ENCODE peak calls at places on chromosome 11, in six cellular contexts. U, O, J, C, Y and H are unnamed samples.

GRCh38 chr11:77411238-77411637 is 62.7 kb downstream of the PAK1 start:
- DNase-seq in U (no peak), O (peak), J (peak), C (peak), Y (peak), H (no peak)

GRCh38 chr11:103587951-103588788 is 448.3 kb upstream of the DDI1 start:
- DNase-seq in U (no peak), O (no peak), J (no peak), C (no peak), Y (no peak), H (no peak)

GRCh38 chr11:34655335-34656008 is 34.6 kb downstream of the EHF start:
- DNase-seq in U (no peak), O (no peak), J (peak), C (no peak), Y (no peak), H (no peak)

GRCh38 chr11:73818838-73819237 is 31.2 kb downstream of the MRPL48 start:
- DNase-seq in U (no peak), O (no peak), J (peak), C (no peak), Y (no peak), H (no peak)

GRCh38 chr11:47415949-47416472 is 7.6 kb downstream of the SLC39A13 start:
- DNase-seq in U (peak), O (peak), J (peak), C (peak), Y (peak), H (no peak)

GRCh38 chr11:26753738-26754504 is 32.1 kb upstream of the SLC5A12 start:
- DNase-seq in U (peak), O (peak), J (peak), C (no peak), Y (peak), H (no peak)

GRCh38 chr11:72758304-72758689 is 6.1 kb upstream of the ARAP1 start:
- DNase-seq in U (no peak), O (no peak), J (peak), C (no peak), Y (no peak), H (no peak)

GRCh38 chr11:101553891-101554292 is 29.9 kb downstream of the TRPC6 start:
- DNase-seq in U (no peak), O (no peak), J (peak), C (no peak), Y (no peak), H (no peak)

GRCh38 chr11:108933630-108934029 is 268.8 kb downstream of the DDX10 start:
- DNase-seq in U (peak), O (no peak), J (peak), C (no peak), Y (no peak), H (no peak)

GRCh38 chr11:67484847-67485311 is 2.1 kb downstream of the AIP start:
- DNase-seq in U (no peak), O (no peak), J (no peak), C (no peak), Y (no peak), H (no peak)

GRCh38 chr11:110935018-110935640 is 222.9 kb upstream of the ARHGAP20 start:
- DNase-seq in U (no peak), O (no peak), J (no peak), C (no peak), Y (no peak), H (no peak)

GRCh38 chr11:27770576-27770975 is 70.3 kb upstream of the BDNF start:
- DNase-seq in U (no peak), O (no peak), J (no peak), C (no peak), Y (no peak), H (no peak)

GRCh38 chr11:30991376-30991775 is 378.2 kb downstream of the DCDC1 start:
- DNase-seq in U (no peak), O (no peak), J (no peak), C (no peak), Y (no peak), H (no peak)

GRCh38 chr11:72579816-72580647 is 94.2 kb downstream of the PDE2A start:
- DNase-seq in U (no peak), O (peak), J (no peak), C (no peak), Y (no peak), H (peak)

GRCh38 chr11:134781335-134781970 is 369.4 kb upstream of the B3GAT1 start:
- DNase-seq in U (no peak), O (no peak), J (no peak), C (no peak), Y (no peak), H (no peak)

GRCh38 chr11:97979741-97980140 is 1041.0 kb upstream of the CNTN5 start:
- DNase-seq in U (no peak), O (no peak), J (no peak), C (no peak), Y (no peak), H (no peak)

GRCh38 chr11:433641-434040 is 8.2 kb downstream of the ANO9 start:
- DNase-seq in U (no peak), O (peak), J (no peak), C (peak), Y (peak), H (no peak)

GRCh38 chr11:75311858-75312288 is 39.6 kb downstream of the ARRB1 start:
- DNase-seq in U (no peak), O (peak), J (peak), C (peak), Y (peak), H (peak)

GRCh38 chr11:27991731-27992130 is 116.2 kb downstream of the KIF18A start:
- DNase-seq in U (no peak), O (no peak), J (peak), C (no peak), Y (no peak), H (no peak)

GRCh38 chr11:28606930-28607329 is 498.7 kb downstream of the METTL15 start:
- DNase-seq in U (no peak), O (no peak), J (peak), C (no peak), Y (no peak), H (no peak)

GRCh38 chr11:101706541-101706940 is 122.7 kb upstream of the TRPC6 start:
- DNase-seq in U (no peak), O (no peak), J (peak), C (no peak), Y (no peak), H (no peak)

GRCh38 chr11:13465909-13466371 is 2.9 kb upstream of the BTBD10 start:
- DNase-seq in U (peak), O (no peak), J (peak), C (no peak), Y (no peak), H (no peak)

GRCh38 chr11:29005401-29005980 is 897.3 kb downstream of the METTL15 start:
- DNase-seq in U (no peak), O (no peak), J (no peak), C (no peak), Y (no peak), H (no peak)

GRCh38 chr11:86374586-86374985 is at the start of gene CCDC81:
- DNase-seq in U (no peak), O (no peak), J (no peak), C (peak), Y (no peak), H (no peak)

GRCh38 chr11:110921742-110922200 is 209.5 kb upstream of the ARHGAP20 start:
- DNase-seq in U (no peak), O (no peak), J (no peak), C (no peak), Y (no peak), H (no peak)

GRCh38 chr11:27331984-27332383 is 31.0 kb downstream of the CCDC34 start:
- DNase-seq in U (no peak), O (no peak), J (peak), C (no peak), Y (no peak), H (no peak)

GRCh38 chr11:112579282-112579681 is 318.6 kb upstream of the PLET1 start:
- DNase-seq in U (no peak), O (no peak), J (no peak), C (no peak), Y (peak), H (no peak)

GRCh38 chr11:44728085-44728410 is 1.3 kb downstream of the TSPAN18 start:
- DNase-seq in U (no peak), O (no peak), J (no peak), C (no peak), Y (no peak), H (no peak)
- H3K27ac ChIP-seq in U (no peak), O (no peak), J (no peak), C (peak), Y (peak), H (no peak)

DNA sequence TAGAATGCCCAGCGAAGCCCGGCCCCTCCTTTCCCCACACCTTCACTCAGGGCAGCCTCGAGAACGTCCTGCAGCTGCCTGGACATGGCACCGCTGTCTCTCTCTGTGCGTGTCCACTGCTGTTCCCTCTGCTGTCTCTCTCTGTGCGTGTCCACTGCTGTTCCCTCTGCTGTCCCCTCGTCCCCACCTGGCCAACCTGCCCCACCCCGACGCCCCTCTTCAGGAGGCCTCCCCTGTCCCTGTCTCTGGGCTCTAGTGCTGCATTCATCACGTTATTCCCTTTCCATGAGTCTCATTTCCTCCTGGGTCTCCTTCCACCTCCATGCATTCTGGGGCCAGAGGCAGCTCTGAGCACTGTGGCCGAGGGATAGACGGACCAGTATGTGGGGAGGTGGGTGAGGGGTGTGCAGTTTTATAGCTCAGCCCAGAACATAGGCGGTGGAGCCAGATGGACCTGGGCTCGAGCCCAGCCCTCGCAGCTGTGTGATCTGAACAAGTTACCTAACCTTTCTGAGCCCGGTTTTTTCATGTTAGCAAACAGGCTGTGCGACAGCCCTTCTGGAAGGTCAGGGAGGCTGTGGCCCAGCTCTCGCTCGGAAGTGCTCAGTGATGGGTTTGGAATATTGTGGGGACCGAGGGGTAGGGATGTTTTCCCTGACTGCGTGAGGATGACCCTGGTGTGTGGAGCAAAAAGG is 41.9 kb upstream of the SMIM38 start:
- DNase-seq in U (no peak), O (no peak), J (no peak), C (no peak), Y (peak), H (no peak)
- H3K27ac ChIP-seq in U (no peak), O (no peak), J (no peak), C (no peak), Y (no peak), H (no peak)

GRCh38 chr11:117771197-117771596 is 25.8 kb downstream of the DSCAML1 start:
- DNase-seq in U (no peak), O (no peak), J (no peak), C (no peak), Y (no peak), H (peak)
- H3K27ac ChIP-seq in U (no peak), O (no peak), J (no peak), C (no peak), Y (no peak), H (peak)

GRCh38 chr11:19595840-19596751 is 116.5 kb upstream of the NAV2 start:
- DNase-seq in U (no peak), O (peak), J (peak), C (peak), Y (peak), H (no peak)

GRCh38 chr11:19598456-19598855 is 114.2 kb upstream of the NAV2 start:
- DNase-seq in U (no peak), O (no peak), J (no peak), C (no peak), Y (no peak), H (no peak)

GRCh38 chr11:19598876-19599275 is 113.8 kb upstream of the NAV2 start:
- DNase-seq in U (no peak), O (no peak), J (no peak), C (no peak), Y (no peak), H (no peak)

GRCh38 chr11:19597876-19598275 is 114.8 kb upstream of the NAV2 start:
- DNase-seq in U (no peak), O (peak), J (peak), C (no peak), Y (no peak), H (no peak)

DNA sequence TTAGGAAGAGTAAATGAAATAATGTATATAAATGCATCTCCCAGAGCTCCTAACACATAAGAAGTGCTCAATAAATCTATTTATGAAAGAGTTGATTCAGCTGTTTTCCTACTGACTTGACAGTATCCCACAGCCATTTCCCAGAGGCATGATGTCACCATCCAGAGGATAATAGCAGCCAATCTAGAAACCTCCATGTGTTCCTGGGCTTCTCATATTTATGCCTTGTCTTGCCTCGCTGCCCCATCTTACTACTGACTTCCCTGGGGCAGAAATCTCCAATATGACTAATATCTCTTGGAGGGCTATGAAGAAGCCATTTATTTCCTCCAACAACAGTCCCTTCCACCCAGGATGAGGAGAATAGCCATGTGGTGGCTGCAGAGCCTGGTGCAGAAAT is 115.4 kb upstream of the NAV2 start:
- DNase-seq in U (no peak), O (no peak), J (peak), C (no peak), Y (no peak), H (no peak)
- H3K27ac ChIP-seq in U (no peak), O (no peak), J (peak), C (no peak), Y (no peak), H (no peak)

GRCh38 chr11:37449146-37449545 is 851.1 kb upstream of the RAG2 start:
- DNase-seq in U (no peak), O (no peak), J (peak), C (no peak), Y (no peak), H (no peak)

GRCh38 chr11:37450613-37451012 is 852.6 kb upstream of the RAG2 start:
- DNase-seq in U (no peak), O (no peak), J (peak), C (no peak), Y (no peak), H (no peak)

GRCh38 chr11:37451903-37452302 is 853.9 kb upstream of the RAG2 start:
- DNase-seq in U (no peak), O (no peak), J (no peak), C (no peak), Y (no peak), H (no peak)
- H3K27ac ChIP-seq in U (no peak), O (no peak), J (peak), C (no peak), Y (no peak), H (no peak)

GRCh38 chr11:120400564-120401364 is 64.6 kb downstream of the ARHGEF12 start:
- DNase-seq in U (peak), O (no peak), J (peak), C (no peak), Y (no peak), H (no peak)
- H3K27ac ChIP-seq in U (peak), O (peak), J (peak), C (peak), Y (peak), H (no peak)

DNA sequence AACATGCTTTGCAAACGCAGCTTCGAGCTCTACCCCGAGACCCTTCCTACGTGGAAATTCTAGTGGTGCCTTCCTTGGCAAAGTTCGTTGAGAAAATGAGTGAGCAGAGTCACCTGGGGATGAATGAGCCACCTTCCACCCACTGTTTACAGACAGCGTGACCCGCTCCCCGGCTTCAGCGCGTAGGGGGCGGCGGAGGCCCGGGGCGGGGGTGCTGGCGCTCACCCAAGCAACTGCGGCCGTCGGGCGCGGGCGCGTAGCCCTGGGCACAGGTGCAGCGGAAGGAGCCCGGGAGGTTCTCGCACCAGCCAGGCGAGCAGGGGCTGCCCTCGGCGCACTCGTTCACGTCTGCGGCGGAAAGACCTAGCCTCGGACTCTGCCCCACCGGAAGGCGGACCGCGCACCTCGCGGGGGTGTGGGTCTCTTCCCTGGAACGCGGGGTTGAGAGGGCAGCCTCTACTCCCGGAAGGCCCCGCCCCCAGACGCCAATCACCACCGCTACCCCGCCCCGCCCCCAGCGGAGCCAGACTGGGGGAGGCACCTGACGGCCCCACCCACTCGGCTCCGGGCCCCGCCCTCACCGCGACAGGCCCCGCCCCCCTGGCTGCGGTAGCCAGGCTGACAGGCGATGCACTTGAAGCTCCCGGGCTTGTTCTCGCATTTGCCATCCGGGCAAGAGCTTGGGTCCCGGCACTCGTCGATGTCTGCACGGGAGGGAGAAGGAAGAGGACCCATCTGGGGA is 11.8 kb downstream of the LTBP3 start:
- DNase-seq in U (peak), O (peak), J (peak), C (peak), Y (peak), H (no peak)
- H3K27ac ChIP-seq in U (peak), O (no peak), J (no peak), C (no peak), Y (no peak), H (no peak)